ENCODE peak calls at places on chromosomes 4 and X, in four cellular contexts. T, Z, E and H are unnamed samples.

GRCh38 chrX:154981116-154981411 is 41.5 kb downstream of the F8 start:
- DNase-seq in E (no peak), T (no peak), Z (no peak), H (no peak)

GRCh38 chrX:17414839-17415238 is 39.8 kb downstream of the NHS start:
- DNase-seq in E (no peak), T (no peak), Z (no peak), H (no peak)

GRCh38 chr4:41802590-41802989 is 54.1 kb upstream of the PHOX2B start:
- DNase-seq in E (no peak), T (no peak), Z (no peak), H (no peak)

GRCh38 chr4:145179201-145179860 is 1.1 kb downstream of the OTUD4 start:
- DNase-seq in Z (peak; percentile 85), T (peak; percentile 77), E (peak; percentile 71), H (no peak)

GRCh38 chr4:2177443-2178093 is 64.4 kb downstream of the HAUS3 start:
- DNase-seq in E (no peak), T (no peak), Z (no peak), H (peak; percentile 66)

GRCh38 chr4:39865280-39865679 is 112.4 kb downstream of the PDS5A start:
- DNase-seq in T (no peak), E (no peak), Z (no peak), H (no peak)

GRCh38 chr4:125265846-125266245 is 48.9 kb upstream of the FAT4 start:
- DNase-seq in T (no peak), Z (no peak), E (no peak), H (no peak)

GRCh38 chr4:108743021-108743420 is 19.8 kb downstream of the ETNPPL start:
- DNase-seq in T (no peak), E (no peak), Z (no peak), H (no peak)

GRCh38 chr4:148030486-148030885 is 298.6 kb downstream of the ARHGAP10 start:
- DNase-seq in T (no peak), E (no peak), Z (no peak), H (no peak)

GRCh38 chrX:134572816-134573682 is 85.2 kb downstream of the PLAC1 start:
- DNase-seq in E (no peak), T (no peak), Z (no peak), H (no peak)

GRCh38 chr4:4880492-4880891 is 21.0 kb downstream of the MSX1 start:
- DNase-seq in E (no peak), T (no peak), Z (no peak), H (no peak)

GRCh38 chr4:156019238-156019637 is 65.6 kb upstream of the CTSO start:
- DNase-seq in Z (no peak), E (no peak), T (no peak), H (no peak)

GRCh38 chrX:137427813-137428212 is 138.1 kb upstream of the ZIC3 start:
- DNase-seq in Z (no peak), T (no peak), E (no peak), H (no peak)

GRCh38 chrX:137427061-137427778 is 138.7 kb upstream of the ZIC3 start:
- DNase-seq in Z (no peak), T (no peak), E (no peak), H (no peak)

GRCh38 chrX:137428251-137428661 is 137.7 kb upstream of the ZIC3 start:
- DNase-seq in E (no peak), T (no peak), Z (no peak), H (no peak)

GRCh38 chrX:137430301-137430700 is 135.6 kb upstream of the ZIC3 start:
- DNase-seq in Z (no peak), E (no peak), T (no peak), H (no peak)

DNA sequence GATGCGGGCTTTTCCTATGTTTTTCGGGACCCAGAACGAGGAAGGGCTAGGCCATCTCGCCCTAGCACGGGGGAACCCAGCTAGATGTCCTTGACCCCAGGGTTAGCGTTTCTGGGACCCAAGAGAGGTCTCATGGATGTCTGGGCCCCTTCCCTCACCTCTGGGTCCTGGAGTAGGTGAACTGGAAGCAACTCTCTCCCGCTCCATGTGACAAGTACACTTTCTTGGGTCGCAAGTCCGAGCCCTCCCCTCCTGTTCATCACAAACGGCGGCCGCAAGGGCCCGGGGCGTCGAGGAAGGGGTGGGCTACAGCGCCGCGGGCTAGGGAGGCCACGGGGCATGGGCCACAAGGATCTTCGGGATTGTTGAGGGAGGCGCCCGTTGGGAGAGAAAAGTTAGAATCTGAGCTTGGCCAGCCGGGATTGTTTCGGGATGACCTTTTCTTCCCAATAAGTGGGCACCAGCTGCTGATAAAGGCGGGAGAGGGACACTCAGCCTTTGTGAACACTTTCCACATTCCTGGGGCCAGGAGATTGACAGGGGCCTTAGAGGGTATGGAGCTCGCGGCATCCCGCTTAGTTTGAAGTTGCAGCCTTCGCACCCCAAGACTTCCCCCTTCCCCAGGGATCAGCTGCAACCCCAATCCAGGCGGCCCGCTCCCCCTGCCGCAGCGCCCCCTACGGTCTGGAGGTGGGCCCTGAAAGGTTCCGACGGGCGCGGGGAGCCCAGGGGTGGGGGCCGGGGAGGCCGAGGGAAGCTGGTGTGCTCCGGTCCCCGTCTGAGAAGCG is 137.0 kb upstream of the ZIC3 start:
- DNase-seq in E (no peak), Z (no peak), T (no peak), H (no peak)
- H3K27me3 ChIP-seq in E (peaks cover 2% of the 10 kb centered on the region), Z (no peaks in the 10 kb centered on the region), T (peaks cover 8% of the 10 kb centered on the region), H (peaks cover 50% of the 10 kb centered on the region)

GRCh38 chr4:836781-837301 is 10.9 kb upstream of the CPLX1 start:
- DNase-seq in T (no peak), E (no peak), Z (no peak), H (no peak)
- TF ChIP-seq POLR2AphosphoS5 in T (no peak), E (no peak), Z (no peak), H (no peak)

GRCh38 chrX:68833855-68834331 is 5.1 kb downstream of the EFNB1 start:
- DNase-seq in Z (peak; percentile 12), E (no peak), T (no peak), H (no peak)

GRCh38 chrX:68831405-68832100 is 2.7 kb downstream of the EFNB1 start:
- DNase-seq in E (no peak), Z (peak; percentile 12), T (no peak), H (no peak)

GRCh38 chrX:68832101-68832416 is 3.2 kb downstream of the EFNB1 start:
- DNase-seq in E (no peak), T (no peak), Z (peak; percentile 34), H (no peak)

GRCh38 chrX:68833448-68833805 is 4.6 kb downstream of the EFNB1 start:
- DNase-seq in Z (peak; percentile 7), T (no peak), E (no peak), H (no peak)

GRCh38 chrX:68832516-68833447 is 4.0 kb downstream of the EFNB1 start:
- DNase-seq in Z (peak; percentile 15), T (no peak), E (no peak), H (no peak)
- H3K27me3 ChIP-seq in Z (no peaks in the 10 kb centered on the region), T (no peaks in the 10 kb centered on the region), E (no peaks in the 10 kb centered on the region), H (no peaks in the 10 kb centered on the region)

GRCh38 chr4:184310881-184311709 is 93.4 kb upstream of the ENPP6 start:
- DNase-seq in Z (no peak), E (peak; percentile 3), T (no peak), H (peak; percentile 60)

GRCh38 chr4:184312126-184312525 is 94.5 kb upstream of the ENPP6 start:
- DNase-seq in Z (no peak), E (no peak), T (no peak), H (peak; percentile 39)

GRCh38 chr4:184313710-184314659 is 96.3 kb upstream of the ENPP6 start:
- DNase-seq in E (no peak), Z (peak; percentile 44), T (no peak), H (peak; percentile 47)

GRCh38 chr4:184315675-184316359 is 98.1 kb upstream of the ENPP6 start:
- DNase-seq in Z (no peak), T (no peak), E (no peak), H (peak; percentile 89)

DNA sequence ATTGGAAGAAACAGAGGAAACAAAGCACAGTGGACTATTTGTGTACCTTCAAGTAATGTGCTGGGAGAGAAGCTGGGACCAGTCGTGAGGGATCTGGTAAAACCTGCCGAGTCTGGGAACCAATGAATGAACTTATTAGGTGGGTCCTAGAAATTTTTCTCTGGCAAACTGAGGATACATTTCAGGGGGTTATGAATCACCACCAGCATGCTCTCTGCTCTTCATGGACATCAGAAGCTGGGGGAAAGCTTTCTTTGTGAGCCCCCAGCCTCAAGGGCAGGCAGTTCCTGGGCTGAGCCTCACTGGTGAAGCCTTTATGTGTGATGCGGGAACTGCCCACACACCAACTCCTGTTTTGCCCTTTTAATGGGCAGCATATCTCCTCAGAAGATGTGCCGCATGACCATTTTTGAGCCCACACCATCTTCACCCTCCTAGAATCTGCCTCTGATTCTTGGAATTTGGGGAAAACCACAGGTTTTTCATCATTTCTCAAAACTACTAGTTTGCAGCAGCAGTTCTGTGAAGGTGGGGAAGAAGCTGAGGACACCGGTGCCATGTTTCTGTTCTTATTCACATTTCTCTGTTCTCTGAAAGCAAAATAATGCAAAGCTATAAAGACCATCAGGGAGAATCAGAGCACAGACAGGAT is 95.5 kb upstream of the ENPP6 start:
- DNase-seq in T (no peak), Z (no peak), E (no peak), H (peak; percentile 19)
- TF ChIP-seq POLR2AphosphoS5 in T (no peak), Z (no peak), E (no peak), H (no peak)

GRCh38 chr4:6405417-6405747 is 67.0 kb downstream of the PPP2R2C start:
- DNase-seq in Z (no peak), E (no peak), T (no peak), H (no peak)

GRCh38 chr4:6402566-6403399 is 69.6 kb downstream of the PPP2R2C start:
- DNase-seq in T (no peak), Z (no peak), E (no peak), H (no peak)

GRCh38 chr4:6404611-6405416 is 67.6 kb downstream of the PPP2R2C start:
- DNase-seq in E (no peak), Z (no peak), T (no peak), H (no peak)

GRCh38 chr4:6403400-6403685 is 69.1 kb downstream of the PPP2R2C start:
- DNase-seq in E (no peak), T (no peak), Z (no peak), H (no peak)

DNA sequence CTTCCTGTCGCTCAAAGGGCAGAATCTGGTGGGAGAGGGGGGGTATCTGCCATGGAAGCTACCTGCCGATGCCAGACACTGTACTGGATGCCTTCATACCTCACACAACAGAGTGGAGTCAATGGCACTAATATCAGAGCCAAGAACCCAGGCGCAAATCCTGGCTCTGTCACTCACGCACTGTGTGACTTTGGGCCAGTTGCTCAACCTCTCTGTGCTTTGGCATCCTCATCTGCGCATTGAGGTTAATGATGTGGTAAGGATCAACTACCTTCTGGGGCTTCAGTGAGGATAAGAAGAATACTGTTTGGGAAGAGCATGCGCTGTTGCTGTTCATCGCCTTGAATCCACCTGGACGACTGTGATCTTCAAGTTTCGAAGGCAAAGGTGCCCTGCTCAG is 70.6 kb downstream of the PPP2R2C start:
- DNase-seq in Z (no peak), T (no peak), E (no peak), H (no peak)
- H3K27me3 ChIP-seq in Z (no peaks in the 10 kb centered on the region), T (peaks cover 27% of the 10 kb centered on the region), E (no peaks in the 10 kb centered on the region), H (peaks cover 8% of the 10 kb centered on the region)

DNA sequence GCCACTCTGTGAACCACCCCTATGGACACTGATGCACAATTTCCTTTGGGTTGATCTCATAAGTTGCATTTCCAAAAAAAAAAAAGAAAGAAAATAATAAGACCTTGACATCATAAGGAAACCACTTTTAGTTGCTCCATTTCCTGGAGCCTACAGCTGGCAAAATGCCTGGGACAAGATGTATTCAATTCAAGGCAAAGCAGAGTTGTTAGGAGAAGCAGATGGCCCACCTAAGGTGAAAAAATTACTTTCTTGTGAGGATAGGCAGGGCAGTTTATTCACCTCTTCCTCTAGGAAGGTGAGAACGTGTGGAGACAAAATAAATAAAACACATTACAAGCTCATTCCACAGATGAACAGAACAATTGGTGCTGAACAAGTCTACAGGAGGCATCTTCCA is 14.1 kb upstream of the SCRG1 start:
- DNase-seq in E (no peak), T (no peak), Z (peak; percentile 44), H (no peak)
- TF ChIP-seq POLR2AphosphoS5 in E (no peak), T (no peak), Z (no peak), H (no peak)

GRCh38 chrX:110042521-110042920 is 39.6 kb downstream of the TMEM164 start:
- DNase-seq in Z (no peak), T (no peak), E (no peak), H (no peak)
- H3K27me3 ChIP-seq in Z (no peaks in the 10 kb centered on the region), T (no peaks in the 10 kb centered on the region), E (no peaks in the 10 kb centered on the region), H (no peaks in the 10 kb centered on the region)